ENCODE peak calls at places on chromosomes 1 and 21, in seven cellular contexts. L, R, W, I, S, Z and K are unnamed samples.

GRCh38 chr1:52567943-52568342 is 15.1 kb upstream of the TUT4 start:
- DNase-seq in W (no peak), I (no peak), R (no peak), L (no peak), S (no peak), Z (no peak), K (no peak)

GRCh38 chr21:21232320-21232719 is 234.1 kb downstream of the NCAM2 start:
- DNase-seq in W (no peak), L (peak; percentile 43), Z (no peak), I (no peak), R (peak; percentile 9), S (peak; percentile 4), K (no peak)

GRCh38 chr1:2556277-2557145 is at the start of gene TNFRSF14:
- DNase-seq in L (peak; percentile 11), S (no peak), W (peak; percentile 61), I (no peak), R (no peak), Z (no peak), K (no peak)

GRCh38 chr1:224623310-224623714 is 7.2 kb downstream of the CNIH3 start:
- DNase-seq in S (no peak), W (no peak), I (no peak), R (no peak), L (peak; percentile 61), Z (no peak), K (no peak)

GRCh38 chr1:54577612-54578011 is 29.6 kb downstream of the ACOT11 start:
- DNase-seq in R (no peak), L (no peak), Z (peak; percentile 89), I (no peak), S (no peak), W (peak; percentile 39), K (no peak)

GRCh38 chr1:145979746-145980435 is 15.4 kb downstream of the POLR3GL start:
- DNase-seq in S (no peak), I (no peak), W (no peak), Z (no peak), R (no peak), L (no peak), K (no peak)

GRCh38 chr1:77313491-77313890 is 31.7 kb downstream of the AK5 start:
- DNase-seq in L (no peak), R (peak; percentile 38), Z (no peak), I (no peak), W (no peak), S (peak; percentile 6), K (no peak)

GRCh38 chr1:220186752-220187151 is 85.5 kb downstream of the RAB3GAP2 start:
- DNase-seq in I (no peak), L (no peak), S (no peak), Z (no peak), W (no peak), R (no peak), K (no peak)

GRCh38 chr1:198201956-198202784 is 45.4 kb downstream of the NEK7 start:
- DNase-seq in L (no peak), Z (no peak), S (no peak), I (no peak), R (no peak), W (no peak), K (no peak)

GRCh38 chr1:162847839-162848453 is 13.0 kb downstream of the CCDC190 start:
- DNase-seq in Z (peak; percentile 66), R (peak; percentile 86), I (peak; percentile 56), W (peak; percentile 70), L (peak; percentile 57), S (peak; percentile 92), K (peak; percentile 88)

DNA sequence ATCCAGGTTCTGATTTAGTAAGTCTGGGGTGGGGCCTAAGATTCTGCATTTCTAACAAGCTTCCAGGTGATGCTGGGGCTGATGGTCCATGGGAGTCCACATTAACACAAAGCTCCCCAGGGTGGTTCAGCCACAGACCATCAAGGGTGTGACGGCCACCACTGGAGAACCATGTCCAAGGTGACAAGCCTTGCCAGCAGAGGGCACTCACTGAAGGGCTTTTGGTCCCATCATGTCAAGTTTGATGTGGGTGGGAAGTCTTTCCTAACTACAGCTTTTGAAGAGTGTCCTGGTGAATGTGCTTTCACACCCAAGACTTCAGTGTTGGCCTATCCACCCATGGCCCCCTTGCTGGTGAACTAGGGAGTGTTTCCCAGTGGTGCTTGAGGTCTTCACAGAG is 67.1 kb downstream of the UBE2T start:
- DNase-seq in L (no peak), Z (no peak), R (peak; percentile 24), W (no peak), I (no peak), S (no peak), K (no peak)
- TF ChIP-seq CTCF in L (peak; percentile 80), Z (peak; percentile 58), R (peak; percentile 38), W (no peak), I (no peak), S (no peak), K (no peak)

GRCh38 chr1:229557214-229557850 is 1.2 kb downstream of the ABCB10 start:
- DNase-seq in W (no peak), S (no peak), I (no peak), Z (no peak), R (no peak), L (peak; percentile 17), K (no peak)

GRCh38 chr1:229554886-229555621 is 3.5 kb downstream of the ABCB10 start:
- DNase-seq in I (no peak), S (no peak), W (no peak), L (no peak), Z (no peak), R (no peak), K (no peak)

GRCh38 chr1:229556551-229556950 is 2.0 kb downstream of the ABCB10 start:
- DNase-seq in I (no peak), R (no peak), W (no peak), S (no peak), Z (no peak), L (no peak), K (no peak)

GRCh38 chr1:229558460-229559335 is at the start of gene ABCB10:
- DNase-seq in I (peak; percentile 97), W (peak; percentile 95), L (peak; percentile 94), S (peak; percentile 97), R (peak; percentile 99), Z (peak; percentile 96), K (peak; percentile 98)

GRCh38 chr1:229557913-229558414 is 543 bp downstream of the ABCB10 start:
- DNase-seq in R (peak; percentile 40), S (peak; percentile 59), Z (peak; percentile 46), W (peak; percentile 28), I (peak; percentile 41), L (peak; percentile 7), K (peak; percentile 59)
- TF ChIP-seq CTCF in R (no peak), S (no peak), Z (no peak), W (no peak), I (no peak), L (no peak), K (no peak)

GRCh38 chr21:45102391-45102932 is 28.1 kb downstream of the ADARB1 start:
- DNase-seq in Z (no peak), L (peak; percentile 70), W (no peak), I (peak; percentile 76), R (no peak), S (no peak), K (no peak)
- TF ChIP-seq CTCF in Z (peak; percentile 61), L (peak; percentile 65), W (no peak), I (peak; percentile 67), R (peak; percentile 35), S (no peak), K (peak; percentile 25)

GRCh38 chr1:39722495-39722894 is 16.2 kb upstream of the PPIE start:
- DNase-seq in W (no peak), I (peak; percentile 29), L (no peak), S (no peak), Z (no peak), R (no peak), K (no peak)

GRCh38 chr1:39721664-39722063 is 17.0 kb upstream of the PPIE start:
- DNase-seq in Z (no peak), W (no peak), R (no peak), S (no peak), I (no peak), L (no peak), K (no peak)

GRCh38 chr1:39717809-39718208 is 20.9 kb upstream of the PPIE start:
- DNase-seq in W (no peak), Z (no peak), I (no peak), L (no peak), S (no peak), R (no peak), K (no peak)

GRCh38 chr1:39720094-39720999 is 18.3 kb upstream of the PPIE start:
- DNase-seq in W (no peak), Z (no peak), I (peak; percentile 38), L (peak; percentile 59), S (no peak), R (no peak), K (no peak)
- TF ChIP-seq CTCF in W (peak; percentile 72), Z (peak; percentile 80), I (peak; percentile 75), L (peak; percentile 91), S (peak; percentile 72), R (peak; percentile 89), K (peak; percentile 83)

DNA sequence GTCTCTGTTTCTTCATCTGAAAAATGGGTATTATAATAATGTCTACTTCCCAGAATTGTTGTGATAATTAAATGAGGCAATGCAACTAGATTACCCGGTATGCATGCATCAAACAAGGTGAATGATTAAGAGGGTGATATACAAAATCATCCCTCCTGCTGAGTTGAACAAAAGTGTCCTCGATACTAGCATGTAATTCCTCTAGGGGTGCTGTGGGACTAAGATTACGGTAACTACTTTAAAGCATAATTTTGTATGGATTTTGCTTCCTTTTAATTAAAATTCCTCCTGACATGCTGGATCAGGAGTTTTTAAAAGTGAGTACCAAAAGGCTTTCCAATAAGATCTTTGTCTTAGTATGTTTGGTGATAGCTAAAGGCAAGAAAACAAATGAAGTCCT is 98.7 kb upstream of the PRMT6 start:
- DNase-seq in L (no peak), W (no peak), S (no peak), I (no peak), Z (no peak), R (no peak), K (no peak)
- TF ChIP-seq CTCF in L (peak; percentile 40), W (no peak), S (no peak), I (peak; percentile 8), Z (no peak), R (no peak), K (no peak)

GRCh38 chr1:44236873-44237272 is 23.6 kb downstream of the DMAP1 start:
- DNase-seq in L (no peak), I (no peak), S (no peak), R (no peak), Z (no peak), W (no peak), K (no peak)
- TF ChIP-seq CTCF in L (no peak), I (no peak), S (no peak), R (no peak), Z (no peak), W (no peak), K (no peak)

GRCh38 chr1:6490181-6491075 is 1.0 kb downstream of the PLEKHG5 start:
- DNase-seq in W (peak; percentile 57), R (peak; percentile 68), L (peak; percentile 64), I (peak; percentile 71), Z (peak; percentile 66), S (peak; percentile 80), K (peak; percentile 83)
- TF ChIP-seq CTCF in W (no peak), R (peak; percentile 25), L (peak; percentile 60), I (peak; percentile 68), Z (peak; percentile 5), S (peak; percentile 42), K (peak; percentile 56)